ENCODE peak calls at places on chromosomes 5 and 9, in nine cellular contexts. X is fibroblast of pulmonary artery; V is psoas muscle; S is RWPE1; Y is NB4; K is AG09309; J is fibroblast of the aortic adventitia; F is cardiac muscle cell; Z is activated CD8-positive, alpha-beta T cell treated with anti-CD3 and anti-CD28 coated beads for 36 hours. Q is an unnamed sample.

GRCh38 chr5:1342268-1342667 is 2.6 kb downstream of the CLPTM1L start:
- DNase-seq in Y (no peak), S (no peak), V (no peak), Z (no peak), K (no peak), J (no peak), X (no peak), F (no peak), Q (no peak)

GRCh38 chr5:36739751-36740221 is 133.4 kb downstream of the SLC1A3 start:
- DNase-seq in Y (peak), Z (peak), F (peak), K (no peak), J (peak), S (peak), V (peak), X (peak), Q (peak)

GRCh38 chr9:76688471-76689238 is 75.6 kb upstream of the PCA3 start:
- DNase-seq in V (no peak), F (peak), J (peak), K (no peak), Z (no peak), S (no peak), Y (no peak), X (peak), Q (no peak)

GRCh38 chr5:1788828-1789227 is 10.8 kb downstream of the MRPL36 start:
- DNase-seq in K (no peak), F (no peak), Y (no peak), J (no peak), X (no peak), Z (no peak), V (no peak), S (no peak), Q (no peak)

GRCh38 chr9:16030513-16031185 is 477.8 kb downstream of the CCDC171 start:
- DNase-seq in S (peak), X (peak), V (no peak), Z (peak), F (peak), Y (peak), K (peak), J (peak), Q (no peak)

GRCh38 chr5:38321978-38322377 is 63.6 kb downstream of the EGFLAM start:
- DNase-seq in J (no peak), S (no peak), K (no peak), V (no peak), Z (no peak), F (no peak), X (no peak), Y (no peak), Q (no peak)

GRCh38 chr9:14395300-14396082 is 81.5 kb upstream of the NFIB start:
- DNase-seq in Z (no peak), Y (no peak), X (no peak), J (no peak), F (no peak), S (no peak), V (peak), K (no peak), Q (no peak)

GRCh38 chr9:131300444-131300843 is 10.9 kb downstream of the PLPP7 start:
- DNase-seq in F (no peak), J (no peak), K (no peak), S (no peak), X (no peak), Y (no peak), Z (no peak), V (no peak), Q (no peak)

GRCh38 chr9:76603448-76603895 is 144.5 kb downstream of the GCNT1 start:
- DNase-seq in S (no peak), Y (peak), J (peak), K (no peak), F (peak), X (peak), V (no peak), Z (peak), Q (no peak)

GRCh38 chr5:138824924-138825863 is 49.9 kb downstream of the LRRTM2 start:
- DNase-seq in S (peak), K (no peak), F (peak), Z (peak), J (peak), Y (peak), X (peak), V (no peak), Q (no peak)

GRCh38 chr9:127915801-127916664 is 808 bp downstream of the ST6GALNAC4 start:
- DNase-seq in V (no peak), Z (peak), S (no peak), J (no peak), Y (no peak), K (no peak), F (no peak), X (no peak), Q (no peak)

GRCh38 chr5:59358497-59358896 is 535.0 kb downstream of the PDE4D start:
- DNase-seq in X (peak), K (no peak), Y (peak), Z (no peak), V (peak), S (no peak), J (peak), F (peak), Q (no peak)

GRCh38 chr5:80990971-80991370 is 30.8 kb downstream of the RASGRF2 start:
- DNase-seq in V (no peak), Z (no peak), S (peak), K (no peak), J (peak), Y (no peak), F (no peak), X (no peak), Q (no peak)

GRCh38 chr5:158877706-158878105 is 222.0 kb downstream of the EBF1 start:
- DNase-seq in Z (no peak), S (no peak), X (no peak), K (no peak), F (no peak), J (peak), Y (no peak), V (no peak), Q (no peak)

GRCh38 chr5:151253604-151253948 is 591 bp downstream of the GM2A start:
- DNase-seq in F (no peak), J (no peak), S (no peak), X (no peak), Z (no peak), V (no peak), K (no peak), Y (peak), Q (peak)

GRCh38 chr9:133111461-133112360 is 9.3 kb downstream of the RALGDS start:
- DNase-seq in K (no peak), X (no peak), Z (no peak), F (no peak), J (no peak), Y (no peak), S (no peak), V (peak), Q (no peak)

GRCh38 chr9:136957901-136958300 is 5.8 kb downstream of the LCN12 start:
- DNase-seq in Y (no peak), X (no peak), V (no peak), K (no peak), Z (no peak), J (no peak), S (no peak), F (no peak), Q (no peak)

GRCh38 chr5:180153099-180153498 is 55.9 kb downstream of the RASGEF1C start:
- DNase-seq in J (no peak), S (no peak), Y (no peak), V (no peak), F (no peak), X (no peak), K (no peak), Z (no peak), Q (no peak)

GRCh38 chr5:159061186-159061796 is 38.4 kb downstream of the EBF1 start:
- DNase-seq in F (peak), Z (no peak), Y (no peak), S (peak), J (peak), X (peak), V (peak), K (no peak), Q (no peak)

GRCh38 chr9:97710356-97711222 is 13.4 kb upstream of the XPA start:
- DNase-seq in F (peak), V (no peak), K (no peak), J (peak), Z (peak), S (peak), X (peak), Y (peak), Q (peak)

GRCh38 chr9:129323376-129323998 is 145.4 kb upstream of the IER5L start:
- DNase-seq in J (peak), V (peak), Z (peak), S (no peak), F (no peak), Y (no peak), X (no peak), K (no peak), Q (no peak)

GRCh38 chr5:175712681-175713085 is 54.8 kb downstream of the HRH2 start:
- DNase-seq in Z (no peak), S (no peak), X (no peak), J (no peak), V (peak), K (no peak), Y (peak), F (no peak), Q (no peak)

GRCh38 chr5:138629383-138629782 is 54.2 kb upstream of the HSPA9 start:
- DNase-seq in Z (no peak), S (no peak), Y (no peak), X (no peak), F (no peak), V (no peak), J (no peak), K (no peak), Q (no peak)

GRCh38 chr9:134634667-134635230 is 6.9 kb upstream of the COL5A1 start:
- DNase-seq in F (no peak), J (no peak), Z (no peak), V (peak), K (no peak), X (no peak), Y (no peak), S (no peak), Q (no peak)

GRCh38 chr5:129509363-129509762 is 49.3 kb downstream of the ADAMTS19 start:
- DNase-seq in Z (no peak), V (no peak), S (no peak), J (no peak), K (no peak), Y (no peak), F (no peak), X (no peak), Q (no peak)

GRCh38 chr5:160427607-160428006 is 6.0 kb downstream of the PTTG1 start:
- DNase-seq in S (no peak), Z (no peak), Y (no peak), V (no peak), J (no peak), F (no peak), X (no peak), K (no peak), Q (no peak)

GRCh38 chr9:37512439-37512838 is 26.7 kb downstream of the POLR1E start:
- DNase-seq in X (no peak), V (no peak), F (no peak), Y (no peak), J (no peak), S (no peak), K (no peak), Z (peak), Q (no peak)

GRCh38 chr9:113380869-113381378 is 4.1 kb upstream of the HDHD3 start:
- DNase-seq in Z (no peak), J (no peak), V (no peak), K (no peak), Y (peak), F (no peak), X (no peak), S (no peak), Q (no peak)

GRCh38 chr5:149406203-149406978 is 27.3 kb upstream of the IL17B start:
- DNase-seq in X (peak), Y (peak), V (peak), Z (no peak), K (peak), F (peak), J (peak), S (no peak), Q (no peak)

DNA sequence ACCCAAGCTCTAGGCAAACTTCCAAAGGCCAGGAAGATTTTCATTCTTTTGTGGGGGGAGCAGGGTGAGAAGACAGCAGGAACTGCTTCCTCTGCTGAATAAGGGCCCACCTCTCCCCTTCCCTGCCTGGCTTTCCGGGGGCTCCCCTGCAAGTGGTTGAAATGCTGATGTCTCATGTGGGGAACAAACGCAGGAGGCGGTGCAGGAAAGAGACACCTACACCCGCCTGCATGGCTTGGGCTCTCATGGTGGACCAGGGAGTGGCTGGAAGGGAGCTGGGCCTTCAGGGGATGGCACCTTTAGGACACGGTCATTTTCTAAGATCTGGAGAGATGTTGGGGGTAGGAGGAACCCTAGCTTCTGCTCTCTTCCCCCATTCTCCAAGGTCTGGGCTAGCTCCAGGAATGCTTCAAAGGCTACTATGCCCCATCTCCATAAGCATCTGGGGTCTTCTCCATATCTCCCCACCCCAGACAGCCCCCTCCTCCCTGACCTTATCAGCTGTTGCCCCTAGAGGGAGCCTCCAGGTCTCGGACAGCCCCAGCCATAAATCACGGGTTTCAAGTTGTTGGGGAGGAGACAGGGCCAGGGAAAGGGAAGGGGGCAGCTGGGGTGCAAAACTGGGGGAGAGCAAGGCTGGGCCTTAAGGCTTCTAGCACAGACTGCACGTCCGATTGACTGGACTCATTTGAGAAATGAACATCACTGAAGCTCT is 76.6 kb downstream of the PSD2 start:
- DNase-seq in F (no peak), S (no peak), V (peak), K (no peak), X (no peak), J (no peak), Z (no peak), Y (no peak), Q (no peak)
- TF ChIP-seq CTCF in F (no peak), S (no peak), V (no peak), K (peak), X (no peak), J (no peak), Z (no peak), Y (peak), Q (peak)

DNA sequence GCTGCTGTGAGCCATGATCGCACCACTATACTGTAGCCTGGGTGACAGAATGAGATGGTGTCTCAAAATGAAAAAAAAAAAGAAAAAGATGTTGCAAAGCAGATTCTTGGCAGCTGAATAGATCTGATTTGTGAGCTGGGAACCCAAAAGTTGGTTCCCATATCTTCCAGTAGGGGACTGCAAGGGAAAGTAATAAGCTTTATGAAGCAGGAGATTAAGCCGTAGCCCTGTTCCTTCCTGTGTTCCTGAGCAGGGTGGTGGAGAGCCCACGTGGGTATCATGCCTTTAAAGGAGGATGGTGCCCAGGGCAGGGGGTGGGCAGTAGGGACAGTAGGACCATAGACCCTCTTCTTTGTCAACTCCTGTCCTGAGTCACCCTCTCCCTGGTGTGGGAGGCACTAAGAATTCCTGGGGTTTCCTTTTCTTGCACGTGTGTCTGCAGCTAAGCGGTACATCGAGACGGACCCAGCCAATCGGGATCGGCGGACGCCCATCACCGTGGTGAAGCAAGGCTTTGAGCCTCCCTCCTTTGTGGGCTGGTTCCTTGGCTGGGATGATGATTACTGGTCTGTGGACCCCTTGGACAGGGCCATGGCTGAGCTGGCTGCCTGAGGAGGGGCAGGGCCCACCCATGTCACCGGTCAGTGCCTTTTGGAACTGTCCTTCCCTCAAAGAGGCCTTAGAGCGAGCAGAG is 37.9 kb downstream of the STOM start:
- DNase-seq in Y (no peak), X (peak), Z (no peak), F (peak), V (no peak), S (no peak), K (no peak), J (peak), Q (no peak)
- TF ChIP-seq CTCF in Y (no peak), X (peak), Z (no peak), F (peak), V (peak), S (no peak), K (peak), J (peak), Q (no peak)

GRCh38 chr9:111076043-111076442 is 37.8 kb upstream of the LPAR1 start:
- DNase-seq in X (no peak), F (no peak), K (no peak), J (no peak), S (no peak), Y (no peak), Z (no peak), V (no peak), Q (no peak)

GRCh38 chr9:111078391-111079038 is 40.2 kb upstream of the LPAR1 start:
- DNase-seq in J (peak), X (peak), Z (no peak), K (no peak), S (no peak), Y (no peak), V (no peak), F (peak), Q (no peak)

GRCh38 chr9:111069233-111069632 is 31.0 kb upstream of the LPAR1 start:
- DNase-seq in K (peak), J (peak), F (peak), S (no peak), Z (no peak), V (no peak), Y (no peak), X (peak), Q (no peak)

GRCh38 chr9:111076519-111076918 is 38.2 kb upstream of the LPAR1 start:
- DNase-seq in K (no peak), S (no peak), F (no peak), Y (no peak), X (no peak), V (no peak), J (no peak), Z (no peak), Q (no peak)

DNA sequence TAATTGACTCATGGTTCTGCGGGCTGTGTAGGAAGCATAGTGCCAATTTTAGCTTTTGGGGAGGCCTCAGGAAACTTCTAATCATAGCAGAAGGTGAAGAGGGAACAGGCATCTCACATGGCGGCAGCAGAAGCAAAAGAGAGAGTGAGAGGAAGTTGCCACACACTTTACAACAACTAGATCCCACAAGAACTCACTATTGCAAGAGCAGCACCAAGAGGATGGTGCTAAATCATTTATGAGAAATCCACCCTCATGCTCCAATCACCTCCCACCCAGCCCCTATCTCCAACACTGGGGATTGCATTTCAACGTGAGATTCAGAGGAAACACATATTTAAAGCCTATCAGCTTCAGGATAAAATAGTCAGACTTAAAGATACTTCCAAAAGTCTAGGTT is 36.1 kb upstream of the LPAR1 start:
- DNase-seq in X (no peak), K (no peak), Y (peak), J (no peak), V (no peak), Z (no peak), S (no peak), F (peak), Q (no peak)
- TF ChIP-seq CTCF in X (peak), K (no peak), Y (no peak), J (no peak), V (no peak), Z (no peak), S (no peak), F (no peak), Q (peak)

DNA sequence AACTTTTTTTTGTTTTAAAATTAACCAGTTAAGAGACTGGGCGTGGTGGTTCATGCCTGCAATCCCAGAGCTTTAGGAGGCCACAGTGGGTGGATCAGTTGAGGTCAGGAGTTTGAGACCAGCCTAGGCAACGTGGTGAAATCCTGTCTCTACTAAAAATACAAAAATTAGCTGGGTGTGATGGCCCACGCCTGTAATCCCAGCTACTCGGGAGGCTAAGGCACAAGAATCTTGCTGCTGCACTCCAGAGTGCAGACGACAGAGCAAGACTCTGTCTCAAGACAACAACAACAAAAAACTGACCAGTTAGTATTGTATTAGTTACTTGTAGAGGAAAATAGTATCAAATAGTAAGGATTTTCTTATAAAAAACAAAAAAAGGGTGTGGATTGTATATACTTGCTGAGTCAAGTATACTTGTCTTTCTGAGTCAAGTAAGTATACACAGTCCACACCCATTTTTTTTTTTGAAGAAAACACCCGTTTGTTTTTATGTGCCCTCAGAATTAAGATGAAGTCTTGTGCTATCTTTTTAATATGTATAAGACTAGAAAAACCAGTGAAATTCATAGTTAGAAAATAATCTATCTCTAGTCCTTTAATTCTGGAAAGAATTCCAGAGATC is 25.3 kb downstream of the UBAP1 start:
- DNase-seq in X (no peak), K (no peak), Z (no peak), Y (no peak), S (peak), F (no peak), V (no peak), J (peak), Q (no peak)
- TF ChIP-seq CTCF in X (no peak), K (no peak), Z (no peak), Y (no peak), S (no peak), F (no peak), V (no peak), J (no peak), Q (no peak)

DNA sequence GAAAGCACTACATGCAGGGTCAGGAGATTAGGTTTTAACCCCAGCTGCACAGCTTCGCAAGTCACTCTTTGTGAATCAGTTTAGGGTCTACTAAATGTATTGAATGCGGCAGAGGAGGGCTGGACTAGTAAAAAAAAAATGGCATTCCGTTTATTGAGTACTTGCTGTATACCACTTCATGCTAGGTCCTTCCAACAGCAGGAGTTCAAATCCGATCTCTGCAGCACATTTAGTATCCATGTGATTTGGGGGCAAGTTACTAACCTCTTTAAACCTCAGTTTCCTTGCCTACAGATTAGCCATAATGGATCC is 204.4 kb downstream of the SNCAIP start:
- DNase-seq in K (no peak), V (no peak), S (no peak), X (no peak), F (no peak), J (no peak), Y (no peak), Z (no peak), Q (no peak)
- TF ChIP-seq CTCF in K (no peak), V (no peak), S (no peak), X (no peak), F (no peak), J (no peak), Y (no peak), Z (no peak), Q (no peak)

GRCh38 chr5:106454651-106455415 is 1215.9 kb downstream of the EFNA5 start:
- DNase-seq in V (no peak), Y (peak), K (no peak), F (peak), Z (no peak), X (peak), J (peak), S (peak), Q (peak)
- TF ChIP-seq CTCF in V (peak), Y (peak), K (peak), F (peak), Z (no peak), X (peak), J (peak), S (no peak), Q (peak)

GRCh38 chr5:156686816-156687215 is 163.3 kb upstream of the PPP1R2B start:
- DNase-seq in X (no peak), F (no peak), Y (no peak), K (no peak), J (no peak), V (no peak), S (no peak), Z (no peak), Q (no peak)
- TF ChIP-seq CTCF in X (no peak), F (no peak), Y (no peak), K (no peak), J (no peak), V (no peak), S (no peak), Z (no peak), Q (no peak)